ENCODE peak calls at places on chromosome 6, in seven cellular contexts. One of them, this sample, is unnamed.

GRCh38 chr6:3523288-3523670 is 66.4 kb upstream of the SLC22A23 start:
- DNase-seq in kidney glomerular epithelial cell: no peak
- DNase-seq in stimulated activated CD8-positive, alpha-beta memory T cell treated with anti-CD3 and anti-CD28 coated beads, Interleukin-7, amount 100 ng/mL, for 48 hours: no peak
- DNase-seq in GDM1: no peak
- DNase-seq in RKO: no peak
- DNase-seq in activated T-helper 9 cell treated with anti-CD3 and anti-CD28 coated beads, Interleukin-2, amount 50 U/mL, for 16 hours: no peak
- DNase-seq in endothelial cell: no peak
- DNase-seq in this sample: no peak

GRCh38 chr6:34817337-34817910 is 25.5 kb downstream of the BLTP3A start:
- DNase-seq in GDM1: no peak
- DNase-seq in activated T-helper 9 cell treated with anti-CD3 and anti-CD28 coated beads, Interleukin-2, amount 50 U/mL, for 16 hours: no peak
- DNase-seq in endothelial cell: no peak
- DNase-seq in RKO: no peak
- DNase-seq in stimulated activated CD8-positive, alpha-beta memory T cell treated with anti-CD3 and anti-CD28 coated beads, Interleukin-7, amount 100 ng/mL, for 48 hours: no peak
- DNase-seq in kidney glomerular epithelial cell: peak; percentile 77
- DNase-seq in this sample: no peak

GRCh38 chr6:104682722-104683643 is 176.7 kb downstream of the HACE1 start:
- DNase-seq in RKO: peak; percentile 59
- DNase-seq in activated T-helper 9 cell treated with anti-CD3 and anti-CD28 coated beads, Interleukin-2, amount 50 U/mL, for 16 hours: peak; percentile 49
- DNase-seq in stimulated activated CD8-positive, alpha-beta memory T cell treated with anti-CD3 and anti-CD28 coated beads, Interleukin-7, amount 100 ng/mL, for 48 hours: peak; percentile 36
- DNase-seq in endothelial cell: peak; percentile 74
- DNase-seq in kidney glomerular epithelial cell: peak; percentile 54
- DNase-seq in GDM1: peak; percentile 19
- DNase-seq in this sample: peak; percentile 89

GRCh38 chr6:6986373-6986772 is 121.4 kb upstream of the RREB1 start:
- DNase-seq in stimulated activated CD8-positive, alpha-beta memory T cell treated with anti-CD3 and anti-CD28 coated beads, Interleukin-7, amount 100 ng/mL, for 48 hours: no peak
- DNase-seq in activated T-helper 9 cell treated with anti-CD3 and anti-CD28 coated beads, Interleukin-2, amount 50 U/mL, for 16 hours: no peak
- DNase-seq in endothelial cell: no peak
- DNase-seq in GDM1: no peak
- DNase-seq in RKO: no peak
- DNase-seq in kidney glomerular epithelial cell: no peak
- DNase-seq in this sample: no peak

GRCh38 chr6:42708096-42708495 is 14.3 kb downstream of the PRPH2 start:
- DNase-seq in stimulated activated CD8-positive, alpha-beta memory T cell treated with anti-CD3 and anti-CD28 coated beads, Interleukin-7, amount 100 ng/mL, for 48 hours: no peak
- DNase-seq in RKO: no peak
- DNase-seq in GDM1: no peak
- DNase-seq in activated T-helper 9 cell treated with anti-CD3 and anti-CD28 coated beads, Interleukin-2, amount 50 U/mL, for 16 hours: no peak
- DNase-seq in kidney glomerular epithelial cell: no peak
- DNase-seq in endothelial cell: no peak
- DNase-seq in this sample: no peak

GRCh38 chr6:44062771-44063560 is 64.3 kb downstream of the MRPL14 start:
- DNase-seq in endothelial cell: peak; percentile 46
- DNase-seq in stimulated activated CD8-positive, alpha-beta memory T cell treated with anti-CD3 and anti-CD28 coated beads, Interleukin-7, amount 100 ng/mL, for 48 hours: no peak
- DNase-seq in RKO: no peak
- DNase-seq in activated T-helper 9 cell treated with anti-CD3 and anti-CD28 coated beads, Interleukin-2, amount 50 U/mL, for 16 hours: peak; percentile 9
- DNase-seq in kidney glomerular epithelial cell: no peak
- DNase-seq in GDM1: no peak
- DNase-seq in this sample: peak; percentile 95

GRCh38 chr6:28383235-28384142 is 16.1 kb downstream of the ZSCAN12 start:
- DNase-seq in endothelial cell: peak; percentile 79
- DNase-seq in kidney glomerular epithelial cell: peak; percentile 72
- DNase-seq in RKO: peak; percentile 94
- DNase-seq in GDM1: no peak
- DNase-seq in activated T-helper 9 cell treated with anti-CD3 and anti-CD28 coated beads, Interleukin-2, amount 50 U/mL, for 16 hours: no peak
- DNase-seq in stimulated activated CD8-positive, alpha-beta memory T cell treated with anti-CD3 and anti-CD28 coated beads, Interleukin-7, amount 100 ng/mL, for 48 hours: peak; percentile 10
- DNase-seq in this sample: peak; percentile 94

GRCh38 chr6:159125977-159126376 is 43.2 kb upstream of the FNDC1 start:
- DNase-seq in kidney glomerular epithelial cell: no peak
- DNase-seq in RKO: no peak
- DNase-seq in activated T-helper 9 cell treated with anti-CD3 and anti-CD28 coated beads, Interleukin-2, amount 50 U/mL, for 16 hours: no peak
- DNase-seq in GDM1: no peak
- DNase-seq in stimulated activated CD8-positive, alpha-beta memory T cell treated with anti-CD3 and anti-CD28 coated beads, Interleukin-7, amount 100 ng/mL, for 48 hours: no peak
- DNase-seq in endothelial cell: no peak
- DNase-seq in this sample: no peak

GRCh38 chr6:121731381-121731780 is 295.9 kb downstream of the GJA1 start:
- DNase-seq in kidney glomerular epithelial cell: no peak
- DNase-seq in GDM1: no peak
- DNase-seq in endothelial cell: no peak
- DNase-seq in RKO: no peak
- DNase-seq in activated T-helper 9 cell treated with anti-CD3 and anti-CD28 coated beads, Interleukin-2, amount 50 U/mL, for 16 hours: no peak
- DNase-seq in stimulated activated CD8-positive, alpha-beta memory T cell treated with anti-CD3 and anti-CD28 coated beads, Interleukin-7, amount 100 ng/mL, for 48 hours: no peak
- DNase-seq in this sample: no peak

GRCh38 chr6:11043961-11044711 is at the start of gene ELOVL2:
- DNase-seq in endothelial cell: peak; percentile 72
- DNase-seq in GDM1: no peak
- DNase-seq in kidney glomerular epithelial cell: no peak
- DNase-seq in activated T-helper 9 cell treated with anti-CD3 and anti-CD28 coated beads, Interleukin-2, amount 50 U/mL, for 16 hours: no peak
- DNase-seq in stimulated activated CD8-positive, alpha-beta memory T cell treated with anti-CD3 and anti-CD28 coated beads, Interleukin-7, amount 100 ng/mL, for 48 hours: no peak
- DNase-seq in RKO: no peak
- DNase-seq in this sample: no peak

GRCh38 chr6:72580281-72580940 is 41.5 kb upstream of the KCNQ5 start:
- DNase-seq in kidney glomerular epithelial cell: peak; percentile 74
- DNase-seq in endothelial cell: peak; percentile 10
- DNase-seq in activated T-helper 9 cell treated with anti-CD3 and anti-CD28 coated beads, Interleukin-2, amount 50 U/mL, for 16 hours: no peak
- DNase-seq in RKO: peak; percentile 74
- DNase-seq in stimulated activated CD8-positive, alpha-beta memory T cell treated with anti-CD3 and anti-CD28 coated beads, Interleukin-7, amount 100 ng/mL, for 48 hours: no peak
- DNase-seq in GDM1: peak; percentile 42
- DNase-seq in this sample: no peak

GRCh38 chr6:7468382-7469081 is 72.9 kb upstream of the DSP start:
- DNase-seq in GDM1: peak; percentile 43
- DNase-seq in kidney glomerular epithelial cell: peak; percentile 73
- DNase-seq in stimulated activated CD8-positive, alpha-beta memory T cell treated with anti-CD3 and anti-CD28 coated beads, Interleukin-7, amount 100 ng/mL, for 48 hours: peak; percentile 10
- DNase-seq in endothelial cell: no peak
- DNase-seq in RKO: peak; percentile 60
- DNase-seq in activated T-helper 9 cell treated with anti-CD3 and anti-CD28 coated beads, Interleukin-2, amount 50 U/mL, for 16 hours: no peak
- DNase-seq in this sample: no peak

GRCh38 chr6:149314325-149314724 is 3.2 kb upstream of the TAB2 start:
- DNase-seq in activated T-helper 9 cell treated with anti-CD3 and anti-CD28 coated beads, Interleukin-2, amount 50 U/mL, for 16 hours: no peak
- DNase-seq in kidney glomerular epithelial cell: no peak
- DNase-seq in RKO: no peak
- DNase-seq in GDM1: no peak
- DNase-seq in endothelial cell: no peak
- DNase-seq in stimulated activated CD8-positive, alpha-beta memory T cell treated with anti-CD3 and anti-CD28 coated beads, Interleukin-7, amount 100 ng/mL, for 48 hours: no peak
- DNase-seq in this sample: no peak

GRCh38 chr6:32852018-32852843 is 1.3 kb downstream of the TAP1 start:
- DNase-seq in kidney glomerular epithelial cell: no peak
- DNase-seq in RKO: peak; percentile 42
- DNase-seq in GDM1: no peak
- DNase-seq in endothelial cell: no peak
- DNase-seq in activated T-helper 9 cell treated with anti-CD3 and anti-CD28 coated beads, Interleukin-2, amount 50 U/mL, for 16 hours: no peak
- DNase-seq in stimulated activated CD8-positive, alpha-beta memory T cell treated with anti-CD3 and anti-CD28 coated beads, Interleukin-7, amount 100 ng/mL, for 48 hours: no peak
- DNase-seq in this sample: no peak

GRCh38 chr6:6657085-6657819 is 68.7 kb downstream of the LY86 start:
- DNase-seq in kidney glomerular epithelial cell: no peak
- DNase-seq in activated T-helper 9 cell treated with anti-CD3 and anti-CD28 coated beads, Interleukin-2, amount 50 U/mL, for 16 hours: no peak
- DNase-seq in GDM1: no peak
- DNase-seq in stimulated activated CD8-positive, alpha-beta memory T cell treated with anti-CD3 and anti-CD28 coated beads, Interleukin-7, amount 100 ng/mL, for 48 hours: no peak
- DNase-seq in RKO: no peak
- DNase-seq in endothelial cell: no peak
- DNase-seq in this sample: no peak

GRCh38 chr6:30767158-30767943 is 23.0 kb upstream of the IER3 start:
- DNase-seq in endothelial cell: no peak
- DNase-seq in activated T-helper 9 cell treated with anti-CD3 and anti-CD28 coated beads, Interleukin-2, amount 50 U/mL, for 16 hours: no peak
- DNase-seq in GDM1: no peak
- DNase-seq in kidney glomerular epithelial cell: no peak
- DNase-seq in stimulated activated CD8-positive, alpha-beta memory T cell treated with anti-CD3 and anti-CD28 coated beads, Interleukin-7, amount 100 ng/mL, for 48 hours: no peak
- DNase-seq in RKO: no peak
- DNase-seq in this sample: no peak

GRCh38 chr6:159761135-159761872 is 541 bp upstream of the ACAT2 start:
- DNase-seq in RKO: peak; percentile 35
- DNase-seq in endothelial cell: peak; percentile 50
- DNase-seq in kidney glomerular epithelial cell: no peak
- DNase-seq in activated T-helper 9 cell treated with anti-CD3 and anti-CD28 coated beads, Interleukin-2, amount 50 U/mL, for 16 hours: peak; percentile 2
- DNase-seq in GDM1: no peak
- DNase-seq in stimulated activated CD8-positive, alpha-beta memory T cell treated with anti-CD3 and anti-CD28 coated beads, Interleukin-7, amount 100 ng/mL, for 48 hours: no peak
- DNase-seq in this sample: peak; percentile 59

GRCh38 chr6:119306396-119306968 is 43.1 kb downstream of the MAN1A1 start:
- DNase-seq in RKO: no peak
- DNase-seq in endothelial cell: no peak
- DNase-seq in stimulated activated CD8-positive, alpha-beta memory T cell treated with anti-CD3 and anti-CD28 coated beads, Interleukin-7, amount 100 ng/mL, for 48 hours: no peak
- DNase-seq in activated T-helper 9 cell treated with anti-CD3 and anti-CD28 coated beads, Interleukin-2, amount 50 U/mL, for 16 hours: no peak
- DNase-seq in GDM1: no peak
- DNase-seq in kidney glomerular epithelial cell: no peak
- DNase-seq in this sample: no peak

GRCh38 chr6:22717906-22718305 is 148.5 kb downstream of the HDGFL1 start:
- DNase-seq in kidney glomerular epithelial cell: no peak
- DNase-seq in activated T-helper 9 cell treated with anti-CD3 and anti-CD28 coated beads, Interleukin-2, amount 50 U/mL, for 16 hours: no peak
- DNase-seq in RKO: no peak
- DNase-seq in endothelial cell: no peak
- DNase-seq in stimulated activated CD8-positive, alpha-beta memory T cell treated with anti-CD3 and anti-CD28 coated beads, Interleukin-7, amount 100 ng/mL, for 48 hours: no peak
- DNase-seq in GDM1: no peak
- DNase-seq in this sample: no peak

GRCh38 chr6:160510199-160510598 is 153.9 kb downstream of the LPA start:
- DNase-seq in kidney glomerular epithelial cell: no peak
- DNase-seq in GDM1: no peak
- DNase-seq in endothelial cell: no peak
- DNase-seq in activated T-helper 9 cell treated with anti-CD3 and anti-CD28 coated beads, Interleukin-2, amount 50 U/mL, for 16 hours: no peak
- DNase-seq in stimulated activated CD8-positive, alpha-beta memory T cell treated with anti-CD3 and anti-CD28 coated beads, Interleukin-7, amount 100 ng/mL, for 48 hours: no peak
- DNase-seq in RKO: peak; percentile 11
- DNase-seq in this sample: no peak

GRCh38 chr6:138844203-138844602 is 48.3 kb downstream of the ECT2L start:
- DNase-seq in RKO: no peak
- DNase-seq in kidney glomerular epithelial cell: no peak
- DNase-seq in endothelial cell: no peak
- DNase-seq in stimulated activated CD8-positive, alpha-beta memory T cell treated with anti-CD3 and anti-CD28 coated beads, Interleukin-7, amount 100 ng/mL, for 48 hours: no peak
- DNase-seq in activated T-helper 9 cell treated with anti-CD3 and anti-CD28 coated beads, Interleukin-2, amount 50 U/mL, for 16 hours: no peak
- DNase-seq in GDM1: no peak
- DNase-seq in this sample: no peak

GRCh38 chr6:133590814-133591213 is 298.1 kb upstream of the TCF21 start:
- DNase-seq in endothelial cell: no peak
- DNase-seq in GDM1: no peak
- DNase-seq in kidney glomerular epithelial cell: no peak
- DNase-seq in stimulated activated CD8-positive, alpha-beta memory T cell treated with anti-CD3 and anti-CD28 coated beads, Interleukin-7, amount 100 ng/mL, for 48 hours: no peak
- DNase-seq in activated T-helper 9 cell treated with anti-CD3 and anti-CD28 coated beads, Interleukin-2, amount 50 U/mL, for 16 hours: no peak
- DNase-seq in RKO: no peak
- DNase-seq in this sample: no peak

GRCh38 chr6:6771224-6771915 is 182.8 kb downstream of the LY86 start:
- DNase-seq in GDM1: no peak
- DNase-seq in kidney glomerular epithelial cell: no peak
- DNase-seq in endothelial cell: no peak
- DNase-seq in activated T-helper 9 cell treated with anti-CD3 and anti-CD28 coated beads, Interleukin-2, amount 50 U/mL, for 16 hours: no peak
- DNase-seq in stimulated activated CD8-positive, alpha-beta memory T cell treated with anti-CD3 and anti-CD28 coated beads, Interleukin-7, amount 100 ng/mL, for 48 hours: no peak
- DNase-seq in RKO: no peak
- DNase-seq in this sample: no peak

GRCh38 chr6:15313367-15313766 is 67.5 kb downstream of the JARID2 start:
- DNase-seq in endothelial cell: no peak
- DNase-seq in GDM1: no peak
- DNase-seq in RKO: no peak
- DNase-seq in stimulated activated CD8-positive, alpha-beta memory T cell treated with anti-CD3 and anti-CD28 coated beads, Interleukin-7, amount 100 ng/mL, for 48 hours: no peak
- DNase-seq in activated T-helper 9 cell treated with anti-CD3 and anti-CD28 coated beads, Interleukin-2, amount 50 U/mL, for 16 hours: no peak
- DNase-seq in kidney glomerular epithelial cell: no peak
- DNase-seq in this sample: peak; percentile 41

GRCh38 chr6:125924169-125924568 is 32.4 kb upstream of the HINT3 start:
- DNase-seq in RKO: no peak
- DNase-seq in stimulated activated CD8-positive, alpha-beta memory T cell treated with anti-CD3 and anti-CD28 coated beads, Interleukin-7, amount 100 ng/mL, for 48 hours: no peak
- DNase-seq in endothelial cell: no peak
- DNase-seq in activated T-helper 9 cell treated with anti-CD3 and anti-CD28 coated beads, Interleukin-2, amount 50 U/mL, for 16 hours: no peak
- DNase-seq in GDM1: no peak
- DNase-seq in kidney glomerular epithelial cell: no peak
- DNase-seq in this sample: no peak

GRCh38 chr6:27293436-27294152 is 18.5 kb downstream of the POM121L2 start:
- DNase-seq in endothelial cell: peak; percentile 61
- DNase-seq in GDM1: no peak
- DNase-seq in stimulated activated CD8-positive, alpha-beta memory T cell treated with anti-CD3 and anti-CD28 coated beads, Interleukin-7, amount 100 ng/mL, for 48 hours: no peak
- DNase-seq in activated T-helper 9 cell treated with anti-CD3 and anti-CD28 coated beads, Interleukin-2, amount 50 U/mL, for 16 hours: no peak
- DNase-seq in kidney glomerular epithelial cell: peak; percentile 49
- DNase-seq in RKO: peak; percentile 86
- DNase-seq in this sample: peak; percentile 91

GRCh38 chr6:81933648-81934047 is 181.2 kb upstream of the TENT5A start:
- DNase-seq in GDM1: no peak
- DNase-seq in activated T-helper 9 cell treated with anti-CD3 and anti-CD28 coated beads, Interleukin-2, amount 50 U/mL, for 16 hours: no peak
- DNase-seq in RKO: no peak
- DNase-seq in kidney glomerular epithelial cell: peak; percentile 52
- DNase-seq in stimulated activated CD8-positive, alpha-beta memory T cell treated with anti-CD3 and anti-CD28 coated beads, Interleukin-7, amount 100 ng/mL, for 48 hours: no peak
- DNase-seq in endothelial cell: no peak
- DNase-seq in this sample: no peak

GRCh38 chr6:167255918-167256553 is 35.1 kb upstream of the UNC93A start:
- DNase-seq in kidney glomerular epithelial cell: no peak
- DNase-seq in activated T-helper 9 cell treated with anti-CD3 and anti-CD28 coated beads, Interleukin-2, amount 50 U/mL, for 16 hours: no peak
- DNase-seq in RKO: no peak
- DNase-seq in endothelial cell: no peak
- DNase-seq in stimulated activated CD8-positive, alpha-beta memory T cell treated with anti-CD3 and anti-CD28 coated beads, Interleukin-7, amount 100 ng/mL, for 48 hours: no peak
- DNase-seq in GDM1: no peak
- DNase-seq in this sample: peak; percentile 49

GRCh38 chr6:133757330-133757729 is 131.6 kb upstream of the TCF21 start:
- DNase-seq in activated T-helper 9 cell treated with anti-CD3 and anti-CD28 coated beads, Interleukin-2, amount 50 U/mL, for 16 hours: no peak
- DNase-seq in RKO: no peak
- DNase-seq in kidney glomerular epithelial cell: no peak
- DNase-seq in stimulated activated CD8-positive, alpha-beta memory T cell treated with anti-CD3 and anti-CD28 coated beads, Interleukin-7, amount 100 ng/mL, for 48 hours: no peak
- DNase-seq in GDM1: no peak
- DNase-seq in endothelial cell: no peak
- DNase-seq in this sample: no peak

GRCh38 chr6:121639041-121639440 is 203.6 kb downstream of the GJA1 start:
- DNase-seq in GDM1: no peak
- DNase-seq in kidney glomerular epithelial cell: no peak
- DNase-seq in RKO: no peak
- DNase-seq in endothelial cell: no peak
- DNase-seq in activated T-helper 9 cell treated with anti-CD3 and anti-CD28 coated beads, Interleukin-2, amount 50 U/mL, for 16 hours: no peak
- DNase-seq in stimulated activated CD8-positive, alpha-beta memory T cell treated with anti-CD3 and anti-CD28 coated beads, Interleukin-7, amount 100 ng/mL, for 48 hours: no peak
- DNase-seq in this sample: no peak

GRCh38 chr6:33604941-33605854 is 15.9 kb upstream of the ITPR3 start:
- DNase-seq in GDM1: no peak
- DNase-seq in kidney glomerular epithelial cell: no peak
- DNase-seq in stimulated activated CD8-positive, alpha-beta memory T cell treated with anti-CD3 and anti-CD28 coated beads, Interleukin-7, amount 100 ng/mL, for 48 hours: no peak
- DNase-seq in endothelial cell: no peak
- DNase-seq in activated T-helper 9 cell treated with anti-CD3 and anti-CD28 coated beads, Interleukin-2, amount 50 U/mL, for 16 hours: no peak
- DNase-seq in RKO: no peak
- DNase-seq in this sample: no peak

This sample was measured in H1.